ENCODE peak calls at places on chromosomes 2 and 18, in six cellular contexts. P, L, I, B, X and Y are unnamed samples.

GRCh38 chr18:25353080-25353479 is 1.1 kb upstream of the ZNF521 start:
- DNase-seq in B (no peak), I (no peak), L (no peak), P (no peak), X (no peak), Y (no peak)

GRCh38 chr2:186493564-186494085 is 7.6 kb downstream of the ZC3H15 start:
- DNase-seq in X (no peak), B (no peak), L (no peak), I (no peak), P (no peak), Y (no peak)

GRCh38 chr2:210460863-210461227 is 15.7 kb downstream of the LANCL1 start:
- DNase-seq in X (no peak), P (no peak), B (no peak), I (no peak), L (no peak), Y (no peak)

GRCh38 chr2:132849118-132849517 is 179.1 kb upstream of the LYPD1 start:
- DNase-seq in P (no peak), B (no peak), X (peak), L (no peak), I (no peak), Y (no peak)

GRCh38 chr2:112322919-112323318 is 47.5 kb downstream of the ZC3H6 start:
- DNase-seq in B (no peak), P (no peak), X (no peak), I (no peak), L (no peak), Y (no peak)

GRCh38 chr18:23992119-23992940 is 22.2 kb upstream of the TTC39C start:
- DNase-seq in B (no peak), P (no peak), L (no peak), X (no peak), I (no peak), Y (no peak)

GRCh38 chr2:197152451-197153228 is 157.9 kb downstream of the ANKRD44 start:
- DNase-seq in L (no peak), I (no peak), X (peak), B (peak), P (peak), Y (no peak)

GRCh38 chr2:233455006-233455405 is 100.7 kb downstream of the DGKD start:
- DNase-seq in L (no peak), I (no peak), P (no peak), X (no peak), B (no peak), Y (no peak)

GRCh38 chr2:56108806-56109205 is 75.0 kb upstream of the CCDC85A start:
- DNase-seq in I (no peak), X (no peak), L (no peak), P (no peak), B (no peak), Y (no peak)

GRCh38 chr2:169038338-169038757 is 7.2 kb upstream of the ABCB11 start:
- DNase-seq in P (peak), L (no peak), I (no peak), X (peak), B (no peak), Y (no peak)

GRCh38 chr2:85550476-85550875 is 10.8 kb downstream of the GGCX start:
- DNase-seq in P (no peak), B (no peak), I (no peak), L (no peak), X (no peak), Y (no peak)

GRCh38 chr2:43186679-43187374 is 39.6 kb downstream of the ZFP36L2 start:
- DNase-seq in I (no peak), B (no peak), X (no peak), L (no peak), P (no peak), Y (no peak)

GRCh38 chr2:128369126-128369555 is 50.5 kb upstream of the HS6ST1 start:
- DNase-seq in P (no peak), B (no peak), L (no peak), I (no peak), X (peak), Y (no peak)

GRCh38 chr18:48902023-48902855 is 48.5 kb downstream of the SMAD7 start:
- DNase-seq in I (no peak), B (peak), P (no peak), L (no peak), X (peak), Y (no peak)

GRCh38 chr2:160051374-160051800 is 11.0 kb downstream of the PLA2R1 start:
- DNase-seq in I (no peak), P (no peak), X (peak), B (peak), L (no peak), Y (no peak)

GRCh38 chr2:172072279-172072678 is 13.0 kb upstream of the DLX1 start:
- DNase-seq in P (no peak), X (no peak), L (no peak), B (no peak), I (no peak), Y (no peak)

GRCh38 chr18:79272916-79273315 is 122.8 kb upstream of the NFATC1 start:
- DNase-seq in P (no peak), I (no peak), B (no peak), L (no peak), X (no peak), Y (no peak)

GRCh38 chr2:215032153-215032552 is 106.3 kb downstream of the ABCA12 start:
- DNase-seq in X (no peak), I (no peak), L (no peak), B (no peak), P (no peak), Y (no peak)

GRCh38 chr2:238904716-238905115 is 56.8 kb downstream of the TWIST2 start:
- DNase-seq in I (no peak), L (no peak), P (no peak), B (no peak), X (no peak), Y (no peak)

GRCh38 chr2:69644506-69644979 is 1.0 kb upstream of the AAK1 start:
- DNase-seq in B (peak), X (peak), L (no peak), I (no peak), P (peak), Y (no peak)

GRCh38 chr18:70289351-70290330 is 796 bp downstream of the SOCS6 start:
- DNase-seq in I (no peak), X (peak), L (no peak), B (peak), P (peak), Y (no peak)

GRCh38 chr2:20934226-20934625 is 109.6 kb downstream of the APOB start:
- DNase-seq in B (no peak), P (no peak), L (no peak), X (peak), I (no peak), Y (no peak)

GRCh38 chr2:207113403-207113802 is 52.3 kb downstream of the KLF7 start:
- DNase-seq in I (no peak), P (no peak), X (peak), B (no peak), L (no peak), Y (no peak)

GRCh38 chr2:166665991-166666940 is 172.2 kb upstream of the SCN7A start:
- DNase-seq in X (peak), L (no peak), I (no peak), B (no peak), P (no peak), Y (no peak)

GRCh38 chr2:16870677-16871076 is 205.0 kb upstream of the CYRIA start:
- DNase-seq in L (no peak), I (no peak), P (no peak), B (no peak), X (no peak), Y (no peak)

GRCh38 chr2:29033656-29034055 is 40.7 kb downstream of the PCARE start:
- DNase-seq in L (no peak), B (no peak), I (no peak), P (no peak), X (peak), Y (no peak)

GRCh38 chr18:21117385-21118135 is 5.9 kb upstream of the ROCK1 start:
- DNase-seq in P (no peak), B (no peak), X (peak), I (no peak), L (no peak), Y (no peak)